ENCODE peak calls at places on chromosomes 3 and 15, in eight cellular contexts. One of them, this sample, is unnamed.
A peak's percentile ranks its signal among the peaks of the same experiment; 100 is the strongest.

GRCh38 chr15:70717237-70717793 is 46.0 kb downstream of the UACA start:
- DNase-seq in stimulated activated CD4-positive, alpha-beta T cell treated with anti-CD3 and anti-CD28 coated beads, Interleukin-1b, Interleukin-23, amount 100 ng/mL, for 4 hours: no peak
- DNase-seq in Karpas-422: no peak
- DNase-seq in neuronal stem cell: no peak
- DNase-seq in iris pigment epithelial cell: no peak
- DNase-seq in DND-41: no peak
- DNase-seq in NCI-H1092: no peak
- DNase-seq in NCI-H748 treated with DMSO at 0.1 percent for 48 hours: no peak
- DNase-seq in this sample: no peak

GRCh38 chr3:113743006-113743639 is 2.9 kb downstream of the NAA50 start:
- DNase-seq in stimulated activated CD4-positive, alpha-beta T cell treated with anti-CD3 and anti-CD28 coated beads, Interleukin-1b, Interleukin-23, amount 100 ng/mL, for 4 hours: no peak
- DNase-seq in Karpas-422: no peak
- DNase-seq in neuronal stem cell: no peak
- DNase-seq in iris pigment epithelial cell: no peak
- DNase-seq in DND-41: no peak
- DNase-seq in NCI-H1092: no peak
- DNase-seq in NCI-H748 treated with DMSO at 0.1 percent for 48 hours: no peak
- DNase-seq in this sample: peak; percentile 14

GRCh38 chr15:69305204-69305931 is 6.7 kb downstream of the PAQR5 start:
- DNase-seq in stimulated activated CD4-positive, alpha-beta T cell treated with anti-CD3 and anti-CD28 coated beads, Interleukin-1b, Interleukin-23, amount 100 ng/mL, for 4 hours: no peak
- DNase-seq in Karpas-422: no peak
- DNase-seq in neuronal stem cell: no peak
- DNase-seq in iris pigment epithelial cell: peak; percentile 89
- DNase-seq in DND-41: no peak
- DNase-seq in NCI-H1092: no peak
- DNase-seq in NCI-H748 treated with DMSO at 0.1 percent for 48 hours: no peak
- DNase-seq in this sample: no peak

GRCh38 chr3:126996905-126997304 is 14.0 kb downstream of the PLXNA1 start:
- DNase-seq in stimulated activated CD4-positive, alpha-beta T cell treated with anti-CD3 and anti-CD28 coated beads, Interleukin-1b, Interleukin-23, amount 100 ng/mL, for 4 hours: no peak
- DNase-seq in Karpas-422: no peak
- DNase-seq in neuronal stem cell: no peak
- DNase-seq in iris pigment epithelial cell: no peak
- DNase-seq in DND-41: no peak
- DNase-seq in NCI-H1092: no peak
- DNase-seq in NCI-H748 treated with DMSO at 0.1 percent for 48 hours: no peak
- DNase-seq in this sample: no peak

GRCh38 chr3:160929595-160929994 is 173.6 kb downstream of the PPM1L start:
- DNase-seq in stimulated activated CD4-positive, alpha-beta T cell treated with anti-CD3 and anti-CD28 coated beads, Interleukin-1b, Interleukin-23, amount 100 ng/mL, for 4 hours: no peak
- DNase-seq in Karpas-422: peak; percentile 25
- DNase-seq in neuronal stem cell: no peak
- DNase-seq in iris pigment epithelial cell: no peak
- DNase-seq in DND-41: no peak
- DNase-seq in NCI-H1092: no peak
- DNase-seq in NCI-H748 treated with DMSO at 0.1 percent for 48 hours: no peak
- DNase-seq in this sample: no peak

GRCh38 chr15:20349774-20350498 is 191.7 kb downstream of the GOLGA6L6 start:
- DNase-seq in stimulated activated CD4-positive, alpha-beta T cell treated with anti-CD3 and anti-CD28 coated beads, Interleukin-1b, Interleukin-23, amount 100 ng/mL, for 4 hours: no peak
- DNase-seq in Karpas-422: no peak
- DNase-seq in neuronal stem cell: no peak
- DNase-seq in iris pigment epithelial cell: no peak
- DNase-seq in DND-41: peak; percentile 5
- DNase-seq in NCI-H1092: no peak
- DNase-seq in NCI-H748 treated with DMSO at 0.1 percent for 48 hours: no peak
- DNase-seq in this sample: no peak

GRCh38 chr3:175431396-175431795 is 572.3 kb downstream of the NAALADL2 start:
- DNase-seq in stimulated activated CD4-positive, alpha-beta T cell treated with anti-CD3 and anti-CD28 coated beads, Interleukin-1b, Interleukin-23, amount 100 ng/mL, for 4 hours: no peak
- DNase-seq in Karpas-422: no peak
- DNase-seq in neuronal stem cell: no peak
- DNase-seq in iris pigment epithelial cell: peak; percentile 32
- DNase-seq in DND-41: no peak
- DNase-seq in NCI-H1092: no peak
- DNase-seq in NCI-H748 treated with DMSO at 0.1 percent for 48 hours: no peak
- DNase-seq in this sample: no peak

GRCh38 chr15:90790057-90790456 is 72.9 kb downstream of the BLM start:
- DNase-seq in stimulated activated CD4-positive, alpha-beta T cell treated with anti-CD3 and anti-CD28 coated beads, Interleukin-1b, Interleukin-23, amount 100 ng/mL, for 4 hours: no peak
- DNase-seq in Karpas-422: no peak
- DNase-seq in neuronal stem cell: no peak
- DNase-seq in iris pigment epithelial cell: no peak
- DNase-seq in DND-41: no peak
- DNase-seq in NCI-H1092: no peak
- DNase-seq in NCI-H748 treated with DMSO at 0.1 percent for 48 hours: no peak
- DNase-seq in this sample: no peak

GRCh38 chr15:60899322-60899966 is 329.7 kb downstream of the RORA start:
- DNase-seq in stimulated activated CD4-positive, alpha-beta T cell treated with anti-CD3 and anti-CD28 coated beads, Interleukin-1b, Interleukin-23, amount 100 ng/mL, for 4 hours: no peak
- DNase-seq in Karpas-422: no peak
- DNase-seq in neuronal stem cell: no peak
- DNase-seq in iris pigment epithelial cell: no peak
- DNase-seq in DND-41: no peak
- DNase-seq in NCI-H1092: no peak
- DNase-seq in NCI-H748 treated with DMSO at 0.1 percent for 48 hours: no peak
- DNase-seq in this sample: no peak

GRCh38 chr3:108918866-108919265 is 34.8 kb downstream of the GUCA1C start:
- DNase-seq in stimulated activated CD4-positive, alpha-beta T cell treated with anti-CD3 and anti-CD28 coated beads, Interleukin-1b, Interleukin-23, amount 100 ng/mL, for 4 hours: no peak
- DNase-seq in Karpas-422: no peak
- DNase-seq in neuronal stem cell: no peak
- DNase-seq in iris pigment epithelial cell: no peak
- DNase-seq in DND-41: no peak
- DNase-seq in NCI-H1092: no peak
- DNase-seq in NCI-H748 treated with DMSO at 0.1 percent for 48 hours: no peak
- DNase-seq in this sample: no peak

GRCh38 chr3:197151562-197151961 is 121.9 kb upstream of the MELTF start:
- DNase-seq in stimulated activated CD4-positive, alpha-beta T cell treated with anti-CD3 and anti-CD28 coated beads, Interleukin-1b, Interleukin-23, amount 100 ng/mL, for 4 hours: no peak
- DNase-seq in Karpas-422: peak; percentile 64
- DNase-seq in neuronal stem cell: no peak
- DNase-seq in iris pigment epithelial cell: peak; percentile 83
- DNase-seq in DND-41: no peak
- DNase-seq in NCI-H1092: no peak
- DNase-seq in NCI-H748 treated with DMSO at 0.1 percent for 48 hours: no peak
- DNase-seq in this sample: no peak

GRCh38 chr3:48232734-48233133 is 8.2 kb upstream of the ZNF589 start:
- DNase-seq in stimulated activated CD4-positive, alpha-beta T cell treated with anti-CD3 and anti-CD28 coated beads, Interleukin-1b, Interleukin-23, amount 100 ng/mL, for 4 hours: peak; percentile 49
- DNase-seq in Karpas-422: peak; percentile 95
- DNase-seq in neuronal stem cell: peak; percentile 51
- DNase-seq in iris pigment epithelial cell: peak; percentile 50
- DNase-seq in DND-41: peak; percentile 34
- DNase-seq in NCI-H1092: peak; percentile 68
- DNase-seq in NCI-H748 treated with DMSO at 0.1 percent for 48 hours: peak; percentile 84
- DNase-seq in this sample: peak; percentile 29

GRCh38 chr15:39154136-39154770 is 426.6 kb upstream of the THBS1 start:
- DNase-seq in stimulated activated CD4-positive, alpha-beta T cell treated with anti-CD3 and anti-CD28 coated beads, Interleukin-1b, Interleukin-23, amount 100 ng/mL, for 4 hours: no peak
- DNase-seq in Karpas-422: no peak
- DNase-seq in neuronal stem cell: no peak
- DNase-seq in iris pigment epithelial cell: no peak
- DNase-seq in DND-41: no peak
- DNase-seq in NCI-H1092: no peak
- DNase-seq in NCI-H748 treated with DMSO at 0.1 percent for 48 hours: no peak
- DNase-seq in this sample: no peak

GRCh38 chr15:98548172-98548971 is 100.0 kb upstream of the IGF1R start:
- DNase-seq in stimulated activated CD4-positive, alpha-beta T cell treated with anti-CD3 and anti-CD28 coated beads, Interleukin-1b, Interleukin-23, amount 100 ng/mL, for 4 hours: peak; percentile 39
- DNase-seq in Karpas-422: no peak
- DNase-seq in neuronal stem cell: peak; percentile 56
- DNase-seq in iris pigment epithelial cell: peak; percentile 81
- DNase-seq in DND-41: no peak
- DNase-seq in NCI-H1092: no peak
- DNase-seq in NCI-H748 treated with DMSO at 0.1 percent for 48 hours: no peak
- DNase-seq in this sample: no peak

GRCh38 chr3:102206506-102207145 is 228.2 kb upstream of the ZPLD1 start:
- DNase-seq in stimulated activated CD4-positive, alpha-beta T cell treated with anti-CD3 and anti-CD28 coated beads, Interleukin-1b, Interleukin-23, amount 100 ng/mL, for 4 hours: no peak
- DNase-seq in Karpas-422: no peak
- DNase-seq in neuronal stem cell: no peak
- DNase-seq in iris pigment epithelial cell: peak; percentile 84
- DNase-seq in DND-41: no peak
- DNase-seq in NCI-H1092: no peak
- DNase-seq in NCI-H748 treated with DMSO at 0.1 percent for 48 hours: no peak
- DNase-seq in this sample: no peak